ENCODE peak calls at places on chromosomes 5 and 9, in five cellular contexts. G is stimulated activated CD8-positive, alpha-beta memory T cell treated with anti-CD3 and anti-CD28 coated beads, Interleukin-15, amount 100 ng/mL, for 24 hours; D is CD4-positive, alpha-beta T cell; A is KBM-7; U is ovary. W is an unnamed sample.

GRCh38 chr5:177312649-177313181 is 1.0 kb upstream of the MXD3 start:
- DNase-seq in G (no peak), D (no peak), A (peak), U (no peak), W (peak)

GRCh38 chr5:173468821-173469251 is 140.6 kb upstream of the STC2 start:
- DNase-seq in G (no peak), D (no peak), A (no peak), U (no peak), W (no peak)

GRCh38 chr5:24162343-24162742 is 482.4 kb downstream of the CDH10 start:
- DNase-seq in G (no peak), D (no peak), A (no peak), U (no peak), W (no peak)

GRCh38 chr5:32612134-32612888 is 27.0 kb downstream of the SUB1 start:
- DNase-seq in G (no peak), D (no peak), A (no peak), U (no peak), W (no peak)

GRCh38 chr5:74042559-74043357 is 416.8 kb downstream of the ARHGEF28 start:
- DNase-seq in G (no peak), D (no peak), A (no peak), U (no peak), W (no peak)

GRCh38 chr5:142743677-142744441 is 26.3 kb upstream of the ARHGAP26 start:
- DNase-seq in G (no peak), D (no peak), A (no peak), U (no peak), W (no peak)

GRCh38 chr5:83964235-83964634 is 243.6 kb upstream of the HAPLN1 start:
- DNase-seq in G (no peak), D (no peak), A (peak), U (no peak), W (no peak)

GRCh38 chr9:2466703-2467102 is 154.9 kb upstream of the VLDLR start:
- DNase-seq in G (no peak), D (no peak), A (no peak), U (no peak), W (no peak)

GRCh38 chr5:126383246-126383645 is 40.0 kb upstream of the GRAMD2B start:
- DNase-seq in G (no peak), D (no peak), A (no peak), U (no peak), W (peak)

W was measured in sigmoid colon.